ENCODE peak calls at places on chromosomes 13 and 19, in seven cellular contexts. T is tibial artery, B is esophagus squamous epithelium, J is fibroblast of lung, D is transverse colon, L is PC-3, Y is endodermal cell. Q is an unnamed sample.

GRCh38 chr19:55118401-55118991 is 1.1 kb upstream of the PPP1R12C start:
- DNase-seq in T (peak; percentile 43), D (peak; percentile 35), B (no peak), J (peak; percentile 54), Y (peak; percentile 94), L (no peak), Q (no peak)

GRCh38 chr13:110421696-110422395 is 114.8 kb downstream of the COL4A2 start:
- DNase-seq in T (no peak), B (no peak), Y (no peak), L (no peak), D (no peak), J (peak; percentile 78), Q (no peak)

GRCh38 chr13:40205771-40206240 is 460.6 kb downstream of the FOXO1 start:
- DNase-seq in D (no peak), T (no peak), J (no peak), L (no peak), Y (no peak), B (no peak), Q (no peak)

GRCh38 chr13:45527699-45528462 is 63.1 kb downstream of the COG3 start:
- DNase-seq in L (peak; percentile 84), J (peak; percentile 30), D (no peak), T (no peak), Y (no peak), B (no peak), Q (no peak)

GRCh38 chr13:111422352-111422751 is 101.9 kb downstream of the TEX29 start:
- DNase-seq in J (no peak), Y (peak; percentile 33), T (no peak), D (no peak), L (no peak), B (no peak), Q (no peak)

GRCh38 chr13:89688908-89689307 is 1658.6 kb upstream of the MIR17HG start:
- DNase-seq in Y (no peak), B (no peak), T (no peak), D (no peak), J (peak; percentile 23), L (no peak), Q (no peak)

GRCh38 chr13:113997845-113998751 is 24.2 kb upstream of the C13orf46 start:
- DNase-seq in J (peak; percentile 95), B (no peak), L (peak; percentile 8), D (peak; percentile 33), Y (no peak), T (peak; percentile 78), Q (no peak)

GRCh38 chr19:918481-919156 is 1.5 kb downstream of the KISS1R start:
- DNase-seq in B (no peak), J (no peak), D (no peak), T (no peak), L (peak; percentile 19), Y (peak; percentile 75), Q (no peak)

GRCh38 chr13:91169641-91170040 is 177.8 kb upstream of the MIR17HG start:
- DNase-seq in L (no peak), D (no peak), Y (no peak), T (no peak), J (no peak), B (no peak), Q (no peak)

DNA sequence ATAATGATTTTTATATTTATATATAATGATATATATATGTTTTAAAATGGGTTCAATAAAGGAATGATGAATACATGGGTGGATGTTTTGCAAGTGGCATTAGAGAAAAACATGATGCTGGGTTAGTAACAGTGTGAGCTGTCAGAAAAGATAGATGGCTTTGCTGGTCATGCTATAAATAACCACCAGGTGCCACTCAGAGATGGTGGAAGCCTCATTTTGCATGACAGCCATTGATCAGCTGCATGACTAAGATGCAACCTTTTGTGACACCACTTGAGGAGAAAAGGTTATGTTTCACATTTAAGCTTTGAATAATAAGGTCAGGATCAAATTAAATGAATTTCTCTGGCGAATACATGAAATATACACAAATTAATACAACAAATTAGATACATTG is 737.7 kb downstream of the PCDH9 start:
- DNase-seq in J (no peak), T (no peak), L (peak; percentile 17), B (no peak), D (no peak), Y (peak; percentile 66), Q (peak; percentile 68)
- TF ChIP-seq CTCF in J (no peak), T (no peak), L (peak; percentile 53), B (no peak), D (no peak), Y (peak; percentile 80), Q (peak; percentile 29)

GRCh38 chr13:75307370-75307984 is 174.5 kb downstream of the TBC1D4 start:
- DNase-seq in B (no peak), Y (no peak), T (no peak), D (no peak), J (no peak), L (no peak), Q (no peak)
- H3K36me3 ChIP-seq in B (no peaks in the 10 kb centered on the region), Y (no peaks in the 10 kb centered on the region), T (peaks cover 27% of the 10 kb centered on the region), D (no peaks in the 10 kb centered on the region), J (no peaks in the 10 kb centered on the region), L (no peaks in the 10 kb centered on the region), Q (no peaks in the 10 kb centered on the region)

GRCh38 chr19:32460476-32460875 is 54.9 kb downstream of the DPY19L3 start:
- DNase-seq in Y (no peak), L (no peak), D (no peak), B (no peak), J (no peak), T (no peak), Q (no peak)

GRCh38 chr19:32465176-32465575 is 59.6 kb downstream of the DPY19L3 start:
- DNase-seq in L (no peak), T (no peak), D (no peak), Y (no peak), J (no peak), B (no peak), Q (no peak)

GRCh38 chr19:32469796-32470195 is 64.2 kb downstream of the DPY19L3 start:
- DNase-seq in B (no peak), D (no peak), Y (no peak), L (no peak), T (no peak), J (no peak), Q (no peak)

GRCh38 chr19:32459199-32459865 is 53.8 kb downstream of the DPY19L3 start:
- DNase-seq in B (no peak), L (no peak), J (no peak), Y (no peak), D (no peak), T (no peak), Q (no peak)

GRCh38 chr19:32464279-32464678 is 58.7 kb downstream of the DPY19L3 start:
- DNase-seq in B (no peak), Y (no peak), L (peak; percentile 42), J (peak; percentile 42), T (no peak), D (no peak), Q (peak; percentile 25)
- TF ChIP-seq CTCF in B (no peak), Y (peak; percentile 61), L (peak; percentile 53), J (no peak), T (no peak), D (no peak), Q (peak; percentile 33)

GRCh38 chr19:34998777-34999497 is 1.2 kb upstream of the GRAMD1A start:
- DNase-seq in J (no peak), B (no peak), D (no peak), T (no peak), L (no peak), Y (peak; percentile 69), Q (no peak)

GRCh38 chr19:34999498-35000337 is at the start of gene GRAMD1A:
- DNase-seq in D (peak; percentile 91), T (peak; percentile 86), J (peak; percentile 84), L (peak; percentile 78), B (no peak), Y (peak; percentile 93), Q (peak; percentile 61)

GRCh38 chr19:35002037-35002535 is 2.0 kb downstream of the GRAMD1A start:
- DNase-seq in J (no peak), Y (peak; percentile 35), T (no peak), D (no peak), L (no peak), B (no peak), Q (no peak)

GRCh38 chr19:35000647-35001501 is 751 bp downstream of the GRAMD1A start:
- DNase-seq in J (peak; percentile 45), Y (peak; percentile 71), T (no peak), L (peak; percentile 30), D (peak; percentile 53), B (no peak), Q (peak; percentile 41)

DNA sequence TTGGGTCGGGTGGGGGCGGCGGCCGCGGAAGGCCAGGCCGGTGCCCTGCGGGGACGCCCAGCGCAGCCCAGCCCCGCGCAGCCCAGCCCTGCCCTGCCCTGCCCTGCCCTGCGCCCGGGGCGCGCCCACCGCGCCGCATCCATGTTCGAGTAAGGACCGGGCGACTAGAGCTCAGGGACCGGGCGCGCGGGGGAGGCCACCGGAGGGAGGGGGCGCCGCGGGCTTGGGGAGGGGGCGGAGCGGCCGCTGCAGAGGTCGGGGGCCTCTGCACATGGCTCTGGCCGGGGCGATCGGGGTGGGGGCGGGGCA is 169 bp downstream of the GRAMD1A start:
- DNase-seq in J (no peak), L (no peak), Y (no peak), T (no peak), B (no peak), D (no peak), Q (no peak)
- H3K36me3 ChIP-seq in J (no peaks in the 10 kb centered on the region), L (no peaks in the 10 kb centered on the region), Y (peaks cover 5% of the 10 kb centered on the region), T (peaks cover 13% of the 10 kb centered on the region), B (no peaks in the 10 kb centered on the region), D (no peaks in the 10 kb centered on the region), Q (no peaks in the 10 kb centered on the region)

Q was measured in MM.1S.